ENCODE peak calls at places on chromosomes 13 and 19, in four cellular contexts. One of them, this sample, is unnamed.

GRCh38 chr13:81872581-81872980 is 1531.7 kb upstream of the SPRY2 start:
- DNase-seq in SK-N-SH: peak; percentile 8
- DNase-seq in K562: no peak
- DNase-seq in HepG2: peak; percentile 38
- DNase-seq in this sample: no peak

GRCh38 chr19:42129399-42130253 is 2.6 kb downstream of the POU2F2 start:
- DNase-seq in K562: no peak
- DNase-seq in SK-N-SH: peak; percentile 84
- DNase-seq in HepG2: no peak
- DNase-seq in this sample: no peak

GRCh38 chr19:17285415-17286135 is 3.9 kb downstream of the ANKLE1 start:
- DNase-seq in HepG2: no peak
- DNase-seq in SK-N-SH: no peak
- DNase-seq in K562: no peak
- DNase-seq in this sample: no peak

GRCh38 chr19:15841875-15842569 is 26.6 kb upstream of the OR10H1 start:
- DNase-seq in HepG2: no peak
- DNase-seq in SK-N-SH: no peak
- DNase-seq in K562: peak; percentile 47
- DNase-seq in this sample: no peak

GRCh38 chr13:43388282-43389034 is 365.1 kb downstream of the DNAJC15 start:
- DNase-seq in HepG2: no peak
- DNase-seq in SK-N-SH: no peak
- DNase-seq in K562: no peak
- DNase-seq in this sample: no peak

GRCh38 chr13:53782400-53783030 is 753.9 kb downstream of the OLFM4 start:
- DNase-seq in SK-N-SH: peak; percentile 30
- DNase-seq in K562: peak; percentile 3
- DNase-seq in HepG2: peak; percentile 33
- DNase-seq in this sample: peak; percentile 7

GRCh38 chr13:42001580-42001979 is 40.7 kb upstream of the VWA8 start:
- DNase-seq in K562: no peak
- DNase-seq in SK-N-SH: no peak
- DNase-seq in HepG2: no peak
- DNase-seq in this sample: no peak

GRCh38 chr13:78979349-78979748 is 320.4 kb upstream of the OBI1 start:
- DNase-seq in SK-N-SH: no peak
- DNase-seq in HepG2: no peak
- DNase-seq in K562: no peak
- DNase-seq in this sample: no peak

GRCh38 chr13:73303858-73304257 is 245.1 kb downstream of the KLF5 start:
- DNase-seq in SK-N-SH: no peak
- DNase-seq in HepG2: no peak
- DNase-seq in K562: no peak
- DNase-seq in this sample: no peak

GRCh38 chr13:45162821-45163220 is 38.0 kb downstream of the KCTD4 start:
- DNase-seq in HepG2: no peak
- DNase-seq in K562: no peak
- DNase-seq in SK-N-SH: no peak
- DNase-seq in this sample: no peak

GRCh38 chr13:113671066-113672001 is 4.3 kb downstream of the GRK1 start:
- DNase-seq in K562: no peak
- DNase-seq in SK-N-SH: no peak
- DNase-seq in HepG2: no peak
- DNase-seq in this sample: no peak

GRCh38 chr19:14363203-14364097 is 17.8 kb upstream of the ADGRE5 start:
- DNase-seq in HepG2: peak; percentile 25
- DNase-seq in K562: peak; percentile 80
- DNase-seq in SK-N-SH: peak; percentile 58
- DNase-seq in this sample: peak; percentile 86

GRCh38 chr13:59633290-59633689 is 530.4 kb downstream of the DIAPH3 start:
- DNase-seq in K562: no peak
- DNase-seq in HepG2: no peak
- DNase-seq in SK-N-SH: no peak
- DNase-seq in this sample: no peak

GRCh38 chr19:55584871-55585270 is 4.2 kb upstream of the ZNF579 start:
- DNase-seq in SK-N-SH: no peak
- DNase-seq in HepG2: no peak
- DNase-seq in K562: no peak
- DNase-seq in this sample: no peak

GRCh38 chr19:12788682-12789097 is 2.6 kb upstream of the JUNB start:
- DNase-seq in K562: peak; percentile 53
- DNase-seq in HepG2: peak; percentile 41
- DNase-seq in SK-N-SH: peak; percentile 88
- DNase-seq in this sample: peak; percentile 77

GRCh38 chr19:44808463-44809371 is at the start of gene BCAM:
- DNase-seq in SK-N-SH: peak; percentile 97
- DNase-seq in HepG2: peak; percentile 65
- DNase-seq in K562: peak; percentile 89
- DNase-seq in this sample: no peak

GRCh38 chr13:29745704-29746103 is 104.7 kb downstream of the UBL3 start:
- DNase-seq in K562: no peak
- DNase-seq in SK-N-SH: no peak
- DNase-seq in HepG2: no peak
- DNase-seq in this sample: no peak

GRCh38 chr19:33683881-33684549 is 62.3 kb downstream of the CHST8 start:
- DNase-seq in SK-N-SH: no peak
- DNase-seq in K562: peak; percentile 27
- DNase-seq in HepG2: peak; percentile 7
- DNase-seq in this sample: peak; percentile 12

GRCh38 chr19:41309225-41310030 is 544 bp upstream of the CCDC97 start:
- DNase-seq in K562: no peak
- DNase-seq in HepG2: no peak
- DNase-seq in SK-N-SH: no peak
- DNase-seq in this sample: no peak

GRCh38 chr19:1433119-1434039 is 4.8 kb upstream of the RPS15 start:
- DNase-seq in SK-N-SH: no peak
- DNase-seq in K562: no peak
- DNase-seq in HepG2: no peak
- DNase-seq in this sample: no peak

GRCh38 chr19:15623711-15624318 is 8.8 kb downstream of the CYP4F8 start:
- DNase-seq in SK-N-SH: no peak
- DNase-seq in K562: peak; percentile 31
- DNase-seq in HepG2: no peak
- DNase-seq in this sample: no peak

GRCh38 chr19:19595171-19595701 is 23.3 kb downstream of the PBX4 start:
- DNase-seq in HepG2: no peak
- DNase-seq in K562: no peak
- DNase-seq in SK-N-SH: peak; percentile 72
- DNase-seq in this sample: no peak

GRCh38 chr13:102558029-102558428 is 38.8 kb upstream of the TPP2 start:
- DNase-seq in K562: no peak
- DNase-seq in HepG2: no peak
- DNase-seq in SK-N-SH: no peak
- DNase-seq in this sample: no peak

GRCh38 chr13:20550799-20551198 is 16.2 kb upstream of the IFT88 start:
- DNase-seq in SK-N-SH: no peak
- DNase-seq in HepG2: peak; percentile 23
- DNase-seq in K562: no peak
- DNase-seq in this sample: no peak

GRCh38 chr13:34430294-34430693 is 511.8 kb upstream of the NBEA start:
- DNase-seq in K562: no peak
- DNase-seq in SK-N-SH: no peak
- DNase-seq in HepG2: no peak
- DNase-seq in this sample: no peak

GRCh38 chr19:13428352-13428751 is 77.9 kb downstream of the CACNA1A start:
- DNase-seq in HepG2: no peak
- DNase-seq in K562: peak; percentile 32
- DNase-seq in SK-N-SH: peak; percentile 19
- DNase-seq in this sample: no peak

GRCh38 chr19:29666634-29667389 is 1.6 kb downstream of the PLEKHF1 start:
- DNase-seq in HepG2: peak; percentile 55
- DNase-seq in K562: peak; percentile 32
- DNase-seq in SK-N-SH: no peak
- DNase-seq in this sample: no peak

GRCh38 chr19:30163663-30164062 is 208.5 kb upstream of the ZNF536 start:
- DNase-seq in K562: no peak
- DNase-seq in SK-N-SH: no peak
- DNase-seq in HepG2: no peak
- DNase-seq in this sample: no peak

GRCh38 chr13:37806666-37807065 is 62.9 kb downstream of the TRPC4 start:
- DNase-seq in SK-N-SH: no peak
- DNase-seq in K562: no peak
- DNase-seq in HepG2: no peak
- DNase-seq in this sample: no peak

GRCh38 chr19:35449347-35450043 is 1.4 kb downstream of the FFAR2 start:
- DNase-seq in SK-N-SH: peak; percentile 37
- DNase-seq in HepG2: no peak
- DNase-seq in K562: no peak
- DNase-seq in this sample: no peak

GRCh38 chr19:35447870-35448492 is at the start of gene FFAR2:
- DNase-seq in K562: no peak
- DNase-seq in SK-N-SH: no peak
- DNase-seq in HepG2: no peak
- DNase-seq in this sample: no peak

GRCh38 chr19:35442091-35442490 is 6.0 kb upstream of the FFAR2 start:
- DNase-seq in K562: no peak
- DNase-seq in SK-N-SH: no peak
- DNase-seq in HepG2: no peak
- DNase-seq in this sample: peak; percentile 94

GRCh38 chr19:35446194-35446593 is 1.9 kb upstream of the FFAR2 start:
- DNase-seq in K562: no peak
- DNase-seq in SK-N-SH: no peak
- DNase-seq in HepG2: no peak
- DNase-seq in this sample: no peak

DNA sequence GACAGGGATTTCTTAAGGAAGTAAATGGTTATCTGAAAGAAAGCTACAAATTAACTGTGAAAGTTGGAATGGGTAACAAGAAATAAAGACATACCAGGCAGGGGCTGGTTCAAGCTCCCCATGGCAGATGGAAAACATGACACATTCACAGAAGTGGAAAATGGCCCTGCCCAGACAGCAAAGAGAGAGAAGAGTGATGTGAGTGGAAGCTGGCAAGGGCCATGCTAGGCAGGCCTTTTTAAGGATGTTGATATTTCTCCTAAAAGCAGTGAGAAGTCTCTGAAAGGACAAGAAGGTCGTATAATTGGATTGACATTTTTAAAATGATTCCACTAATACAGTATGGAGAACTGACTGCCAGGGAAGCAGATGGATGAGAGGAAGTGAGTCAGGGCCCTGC is 3.3 kb upstream of the FFAR2 start:
- DNase-seq in SK-N-SH: no peak
- DNase-seq in HepG2: no peak
- DNase-seq in K562: no peak
- DNase-seq in this sample: no peak
- H3K4me3 ChIP-seq in SK-N-SH: no peak overlapping the region
- H3K4me3 ChIP-seq in HepG2: no peak overlapping the region
- H3K4me3 ChIP-seq in K562: no peak overlapping the region
- H3K4me3 ChIP-seq in this sample: no peak overlapping the region

DNA sequence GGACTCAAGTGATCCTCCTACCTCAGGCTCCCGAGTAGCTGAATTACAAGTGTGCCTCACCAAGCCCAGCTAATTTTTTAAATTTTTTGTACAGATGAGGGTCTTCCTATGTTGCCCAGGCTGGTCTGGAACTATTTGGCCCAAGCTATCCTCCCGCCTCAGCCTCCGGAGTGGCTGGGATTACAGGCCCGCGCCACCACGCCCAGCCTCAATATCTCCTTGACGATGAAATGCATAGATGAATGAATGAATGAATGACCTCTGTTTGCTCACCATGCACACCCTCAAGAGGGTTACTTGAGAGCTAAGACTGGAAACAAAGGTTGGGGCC is 14.9 kb upstream of the AP1M2 start:
- DNase-seq in K562: no peak
- DNase-seq in HepG2: no peak
- DNase-seq in SK-N-SH: no peak
- DNase-seq in this sample: no peak
- TF ChIP-seq REST in K562: no peak
- TF ChIP-seq REST in HepG2: no peak
- TF ChIP-seq REST in SK-N-SH: no peak
- TF ChIP-seq REST in this sample: no peak

DNA sequence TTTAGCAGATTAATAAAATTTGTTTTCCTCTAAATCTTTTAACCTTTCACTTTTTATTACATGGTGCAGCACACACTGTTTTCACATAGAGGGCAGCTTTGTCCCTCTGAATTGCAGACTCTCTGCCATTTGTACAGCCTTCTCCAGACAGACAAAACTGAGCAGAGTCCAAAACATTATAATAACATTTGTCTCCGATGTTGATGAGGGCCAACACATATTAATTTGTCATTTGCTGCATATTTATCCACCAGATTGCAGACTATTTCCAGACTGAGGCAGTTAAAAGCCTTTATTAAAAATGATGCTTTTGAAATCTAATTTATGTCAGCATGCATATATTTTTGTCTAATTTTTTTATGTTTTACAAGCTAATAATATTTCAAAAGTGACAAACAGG is 1251.9 kb upstream of the SLC10A2 start:
- DNase-seq in SK-N-SH: peak; percentile 49
- DNase-seq in HepG2: no peak
- DNase-seq in K562: no peak
- DNase-seq in this sample: no peak
- TF ChIP-seq GABPA in SK-N-SH: no peak
- TF ChIP-seq GABPA in HepG2: no peak
- TF ChIP-seq GABPA in K562: no peak
- TF ChIP-seq GABPA in this sample: no peak

DNA sequence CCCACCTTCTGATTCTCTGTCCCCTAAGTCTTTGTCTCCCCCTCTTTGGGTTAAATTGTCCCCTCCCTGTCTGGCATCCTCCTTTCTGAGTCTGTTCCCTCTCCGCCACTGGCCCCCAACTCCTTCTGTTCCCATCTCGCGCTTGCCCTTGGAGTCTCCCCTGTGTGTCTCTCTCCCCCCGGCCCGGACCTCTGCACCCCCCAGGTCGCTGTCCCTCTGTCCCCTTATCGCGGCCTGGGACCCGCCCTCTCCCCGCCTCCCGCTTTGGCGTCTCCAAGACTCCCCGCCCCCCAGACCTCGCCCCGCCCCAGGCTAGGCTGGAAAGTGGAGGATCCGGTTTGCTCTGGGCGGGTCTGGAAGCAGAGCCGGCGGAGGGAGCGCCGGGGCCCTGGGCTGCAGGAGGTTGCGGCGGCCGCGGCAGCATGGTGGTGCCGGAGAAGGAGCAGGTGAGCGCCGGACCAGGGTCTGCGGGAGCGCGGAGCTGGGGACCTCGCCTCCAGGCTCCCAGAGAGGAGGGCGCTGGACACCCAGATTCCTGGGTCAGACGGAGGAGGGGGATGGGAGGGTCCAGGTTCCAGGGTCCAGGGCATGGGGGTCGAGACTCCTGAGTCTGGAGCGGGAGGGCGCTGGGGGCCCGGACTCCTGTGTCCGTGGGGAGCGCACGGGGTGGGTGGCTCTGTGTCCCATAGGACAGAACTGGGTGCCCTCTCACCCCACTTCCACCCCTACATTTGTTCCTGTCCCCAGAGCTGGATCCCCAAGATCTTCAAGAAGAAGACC is at the start of gene TRPM4:
- DNase-seq in K562: peak; percentile 94
- DNase-seq in HepG2: peak; percentile 61
- DNase-seq in SK-N-SH: peak; percentile 92
- DNase-seq in this sample: peak; percentile 26
- H3K4me3 ChIP-seq in K562: peak within 1 kb of the TSS; percentile 83
- H3K4me3 ChIP-seq in HepG2: peak within 1 kb of the TSS; percentile 81
- H3K4me3 ChIP-seq in SK-N-SH: peak within 1 kb of the TSS; percentile 77
- H3K4me3 ChIP-seq in this sample: peak within 1 kb of the TSS; percentile 34

GRCh38 chr13:80048802-80049201 is 292.1 kb downstream of the SPRY2 start:
- DNase-seq in HepG2: no peak
- DNase-seq in SK-N-SH: no peak
- DNase-seq in K562: peak; percentile 13
- DNase-seq in this sample: peak; percentile 92
- TF ChIP-seq REST in HepG2: no peak
- TF ChIP-seq REST in SK-N-SH: peak; percentile 83
- TF ChIP-seq REST in K562: no peak
- TF ChIP-seq REST in this sample: peak; percentile 69

This sample was measured in HL-60.